ENCODE peak calls at places on chromosome 19, in seven cellular contexts. H, A, D, X, Y, S and F are unnamed samples.

GRCh38 chr19:21698215-21698614 is 69.2 kb downstream of the ZNF100 start:
- DNase-seq in H (no peak), A (no peak), D (no peak), X (no peak), Y (peak; percentile 12), S (no peak), F (no peak)

GRCh38 chr19:41299755-41300089 is 10.2 kb upstream of the CCDC97 start:
- DNase-seq in H (peak; percentile 66), A (no peak), D (peak; percentile 87), X (peak; percentile 42), Y (no peak), S (no peak), F (no peak)

GRCh38 chr19:2041686-2042484 is 9.2 kb downstream of the MKNK2 start:
- DNase-seq in H (peak; percentile 99), A (peak; percentile 99), D (peak; percentile 97), X (peak; percentile 100), Y (peak; percentile 84), S (peak; percentile 99), F (peak; percentile 80)

GRCh38 chr19:29260477-29261317 is 47.7 kb upstream of the UQCRFS1 start:
- DNase-seq in H (no peak), A (peak; percentile 45), D (no peak), X (no peak), Y (no peak), S (no peak), F (peak; percentile 40)

GRCh38 chr19:18425515-18426415 is 6.6 kb downstream of the SSBP4 start:
- DNase-seq in H (peak; percentile 55), A (no peak), D (peak; percentile 81), X (no peak), Y (no peak), S (no peak), F (no peak)

GRCh38 chr19:54114340-54114826 is 1.1 kb downstream of the TFPT start:
- DNase-seq in H (peak; percentile 46), A (no peak), D (no peak), X (peak; percentile 32), Y (peak; percentile 15), S (no peak), F (peak; percentile 55)

GRCh38 chr19:18476507-18477041 is 38.6 kb upstream of the ISYNA1 start:
- DNase-seq in H (no peak), A (no peak), D (no peak), X (no peak), Y (no peak), S (no peak), F (no peak)

GRCh38 chr19:5877869-5878268 is 7.5 kb upstream of the FUT5 start:
- DNase-seq in H (no peak), A (no peak), D (no peak), X (no peak), Y (no peak), S (no peak), F (no peak)

GRCh38 chr19:35845215-35846037 is 6.9 kb downstream of the NPHS1 start:
- DNase-seq in H (peak; percentile 41), A (no peak), D (no peak), X (no peak), Y (peak; percentile 9), S (no peak), F (peak; percentile 42)

GRCh38 chr19:41910240-41910991 is 17.8 kb downstream of the ERFL start:
- DNase-seq in H (no peak), A (no peak), D (no peak), X (no peak), Y (no peak), S (no peak), F (no peak)

GRCh38 chr19:36420961-36421748 is 2.7 kb upstream of the ZFP82 start:
- DNase-seq in H (no peak), A (no peak), D (no peak), X (no peak), Y (no peak), S (peak; percentile 51), F (no peak)

GRCh38 chr19:3655402-3656072 is 28.9 kb upstream of the CACTIN start:
- DNase-seq in H (peak; percentile 37), A (no peak), D (no peak), X (no peak), Y (peak; percentile 53), S (no peak), F (no peak)

GRCh38 chr19:14413355-14413754 is 5.8 kb downstream of the DDX39A start:
- DNase-seq in H (no peak), A (no peak), D (no peak), X (no peak), Y (no peak), S (no peak), F (no peak)

GRCh38 chr19:27971071-27971470 is 1241.9 kb downstream of the UQCRFS1 start:
- DNase-seq in H (no peak), A (no peak), D (no peak), X (no peak), Y (peak; percentile 29), S (no peak), F (peak; percentile 13)
- TF ChIP-seq CTCF in H (no peak), A (no peak), D (no peak), X (no peak), Y (no peak), S (no peak), F (no peak)

GRCh38 chr19:46049597-46049996 is 8.8 kb upstream of the IGFL4 start:
- DNase-seq in H (no peak), A (no peak), D (no peak), X (no peak), Y (no peak), S (no peak), F (peak; percentile 20)
- TF ChIP-seq CTCF in H (no peak), A (peak; percentile 24), D (no peak), X (no peak), Y (peak; percentile 1), S (no peak), F (no peak)

DNA sequence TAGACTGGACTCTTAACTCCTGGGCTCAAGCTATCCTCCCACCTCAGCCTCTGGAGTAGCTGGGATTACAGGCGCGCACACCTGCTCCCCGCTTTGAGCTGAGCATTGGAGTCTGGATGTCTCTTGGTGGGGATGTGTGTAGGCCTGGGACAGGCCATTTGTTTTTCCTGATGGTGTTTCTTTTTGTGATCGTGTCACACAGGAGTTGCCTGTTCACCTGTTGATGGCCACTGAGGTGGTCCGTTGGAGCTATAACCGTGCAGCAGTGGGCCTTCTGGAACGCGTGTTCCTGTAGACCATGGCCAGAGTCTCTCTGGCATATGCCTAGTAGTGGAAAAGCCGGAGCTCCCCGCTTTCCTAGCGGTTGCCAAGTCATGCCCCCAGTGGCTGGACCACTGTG is 3.5 kb downstream of the PAK4 start:
- DNase-seq in H (no peak), A (no peak), D (no peak), X (no peak), Y (no peak), S (no peak), F (no peak)
- TF ChIP-seq CTCF in H (no peak), A (no peak), D (no peak), X (no peak), Y (no peak), S (no peak), F (no peak)

GRCh38 chr19:57814505-57815246 is at the start of gene ZNF552:
- DNase-seq in H (peak; percentile 90), A (peak; percentile 86), D (peak; percentile 92), X (peak; percentile 63), Y (peak; percentile 92), S (peak; percentile 79), F (peak; percentile 86)
- TF ChIP-seq CTCF in H (no peak), A (no peak), D (no peak), X (no peak), Y (no peak), S (no peak), F (no peak)

GRCh38 chr19:47704656-47705055 is 8.6 kb upstream of the EHD2 start:
- DNase-seq in H (no peak), A (no peak), D (no peak), X (no peak), Y (peak; percentile 15), S (no peak), F (no peak)

GRCh38 chr19:47701717-47702552 is 11.3 kb upstream of the EHD2 start:
- DNase-seq in H (no peak), A (no peak), D (no peak), X (no peak), Y (no peak), S (no peak), F (no peak)

GRCh38 chr19:47704024-47704423 is 9.2 kb upstream of the EHD2 start:
- DNase-seq in H (peak; percentile 19), A (no peak), D (no peak), X (no peak), Y (no peak), S (no peak), F (no peak)

GRCh38 chr19:47702671-47703070 is 10.6 kb upstream of the EHD2 start:
- DNase-seq in H (no peak), A (no peak), D (no peak), X (no peak), Y (no peak), S (no peak), F (no peak)

GRCh38 chr19:47703301-47703700 is 9.9 kb upstream of the EHD2 start:
- DNase-seq in H (no peak), A (no peak), D (no peak), X (no peak), Y (no peak), S (no peak), F (no peak)
- TF ChIP-seq CTCF in H (no peak), A (no peak), D (no peak), X (no peak), Y (no peak), S (no peak), F (no peak)